ENCODE peak calls at places on chromosomes 12 and 14, in five cellular contexts. B, A, T, G and J are unnamed samples. For H3K4me1, the result is how much of the 10 kb centered on the place peaks cover.

GRCh38 chr14:94009767-94010166 is 12.7 kb downstream of the CCDC197 start:
- DNase-seq in T (no peak), B (peak), A (no peak), G (no peak), J (no peak)

GRCh38 chr14:76424359-76424758 is 48.4 kb downstream of the ESRRB start:
- DNase-seq in A (no peak), B (no peak), G (no peak), T (no peak), J (no peak)

GRCh38 chr12:124392271-124392990 is 97.5 kb downstream of the RFLNA start:
- DNase-seq in G (no peak), B (peak), A (peak), T (no peak), J (no peak)

GRCh38 chr12:67645126-67645525 is 3.4 kb upstream of the DYRK2 start:
- DNase-seq in A (no peak), B (no peak), G (no peak), T (peak), J (no peak)

GRCh38 chr12:90128526-90128925 is 419.9 kb upstream of the ATP2B1 start:
- DNase-seq in T (peak), A (no peak), B (no peak), G (no peak), J (no peak)

GRCh38 chr12:4607056-4607455 is 41.8 kb downstream of the AKAP3 start:
- DNase-seq in B (no peak), T (no peak), G (no peak), A (no peak), J (no peak)

GRCh38 chr12:49588761-49589516 is 16.5 kb downstream of the FAM186B start:
- DNase-seq in B (no peak), T (no peak), A (no peak), G (no peak), J (no peak)

GRCh38 chr12:29559194-29559593 is 61.7 kb upstream of the OVCH1 start:
- DNase-seq in T (no peak), B (no peak), G (no peak), A (no peak), J (no peak)

GRCh38 chr12:124434364-124434763 is 133.0 kb downstream of the NCOR2 start:
- DNase-seq in B (no peak), T (no peak), G (peak), A (no peak), J (no peak)

GRCh38 chr14:94051115-94051514 is 25.0 kb downstream of the OTUB2 start:
- DNase-seq in G (no peak), T (peak), A (peak), B (peak), J (no peak)

GRCh38 chr14:76786556-76786955 is 25.3 kb downstream of the VASH1 start:
- DNase-seq in B (no peak), T (no peak), G (no peak), A (no peak), J (no peak)

GRCh38 chr14:67746927-67747326 is 45.2 kb downstream of the RDH12 start:
- DNase-seq in A (no peak), B (no peak), G (no peak), T (no peak), J (no peak)

GRCh38 chr12:6165418-6165817 is 34.8 kb upstream of the CD9 start:
- DNase-seq in B (peak), G (no peak), T (peak), A (peak), J (no peak)

GRCh38 chr12:113171543-113171942 is 13.7 kb downstream of the DDX54 start:
- DNase-seq in B (no peak), G (no peak), A (no peak), T (no peak), J (no peak)

GRCh38 chr12:71075743-71076142 is 82.1 kb downstream of the TSPAN8 start:
- DNase-seq in T (no peak), G (no peak), B (no peak), A (no peak), J (no peak)

GRCh38 chr14:71594828-71595227 is 337.4 kb upstream of the RGS6 start:
- DNase-seq in B (peak), G (no peak), A (no peak), T (no peak), J (no peak)

GRCh38 chr12:124025661-124026060 is 52.6 kb downstream of the ZNF664 start:
- DNase-seq in B (no peak), A (no peak), G (no peak), T (no peak), J (no peak)

GRCh38 chr12:21972055-21972454 is 30.8 kb upstream of the ABCC9 start:
- DNase-seq in T (no peak), B (peak), A (no peak), G (no peak), J (no peak)

GRCh38 chr14:69266572-69267345 is 6.8 kb downstream of the GALNT16 start:
- DNase-seq in B (no peak), A (no peak), G (no peak), T (no peak), J (no peak)

GRCh38 chr12:117803013-117803412 is 165.8 kb downstream of the KSR2 start:
- DNase-seq in T (no peak), G (no peak), A (no peak), B (no peak), J (no peak)

GRCh38 chr14:52759145-52759544 is 29.2 kb downstream of the STYX start:
- DNase-seq in T (no peak), B (no peak), A (no peak), G (no peak), J (no peak)

GRCh38 chr12:101172316-101172715 is 37.7 kb downstream of the SLC5A8 start:
- DNase-seq in G (peak), A (no peak), B (peak), T (peak), J (peak)

GRCh38 chr12:20369164-20370000 is 1.0 kb downstream of the PDE3A start:
- DNase-seq in T (peak), B (peak), G (peak), A (peak), J (peak)
- H3K4me3 ChIP-seq in T (peak), B (peak), G (peak), A (peak), J (peak)

GRCh38 chr14:33938131-33938949 is 12.5 kb downstream of the EGLN3 start:
- DNase-seq in B (no peak), T (peak), G (no peak), A (peak), J (no peak)
- H3K14ac ChIP-seq in B (no peak), T (no peak), G (no peak), A (no peak), J (no peak)

DNA sequence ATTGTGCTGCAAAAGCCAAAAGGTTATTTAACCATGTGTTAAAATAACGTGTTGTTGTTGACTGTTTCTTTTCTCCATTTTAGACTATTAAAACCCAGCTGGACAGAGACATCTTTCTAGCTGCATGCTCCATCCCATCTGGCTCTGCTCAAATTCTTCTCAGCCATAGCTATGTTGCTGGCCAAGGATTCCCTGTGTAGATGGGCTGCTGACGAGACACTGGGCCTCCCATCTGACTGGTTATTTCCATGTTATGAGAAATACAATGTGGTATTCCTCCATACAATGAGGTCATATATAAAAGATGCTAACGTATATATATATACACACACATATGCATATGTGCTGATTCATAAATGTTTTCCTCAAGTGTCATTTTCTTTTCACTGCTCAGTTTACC is 30.1 kb downstream of the MED13L start:
- DNase-seq in B (peak), A (peak), T (no peak), G (no peak), J (no peak)
- H3K4me1 ChIP-seq in B (under half), A (under half), T (under half), G (under half), J (under half)

DNA sequence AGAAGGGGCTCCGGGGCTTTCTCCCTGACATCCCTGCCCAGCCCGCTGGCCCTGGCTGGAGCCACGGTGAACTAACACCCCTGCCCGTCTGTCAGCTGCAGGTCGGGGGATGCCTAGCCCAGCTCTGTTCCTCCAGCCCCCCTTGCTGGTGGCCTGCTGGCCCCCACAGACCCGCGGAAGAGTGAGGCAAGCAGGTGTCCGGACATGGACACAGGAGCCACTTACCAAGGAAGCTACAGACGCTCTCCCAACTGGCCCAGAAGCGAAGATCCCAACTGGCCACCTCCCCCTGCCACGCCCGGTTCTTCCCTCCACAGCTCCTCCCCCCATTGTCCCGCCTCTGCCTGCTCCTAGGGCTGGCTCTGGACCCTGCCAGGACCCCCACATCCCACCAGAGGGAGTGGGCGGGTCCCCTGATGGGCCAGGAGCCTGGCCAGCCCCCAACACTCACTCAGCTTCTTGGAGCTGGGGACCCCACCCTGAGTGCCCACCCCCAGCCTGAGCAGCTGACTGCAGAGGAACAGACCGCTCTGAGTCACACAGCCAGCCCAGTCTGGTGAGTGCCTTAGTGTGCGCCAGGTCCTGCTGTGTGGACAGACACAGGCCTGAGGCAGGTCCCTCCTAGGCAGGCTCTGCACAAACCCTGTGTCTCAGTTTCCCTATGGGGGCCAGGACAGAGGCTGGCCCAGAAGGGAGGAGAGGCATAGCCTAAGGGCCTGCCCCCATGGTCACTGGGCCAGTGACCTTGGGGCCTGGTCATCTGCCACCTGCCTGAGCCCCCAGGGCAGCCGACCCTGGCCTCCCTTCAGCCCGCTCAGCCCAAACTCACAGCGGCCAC is 7.7 kb downstream of the AHNAK2 start:
- DNase-seq in T (peak), A (peak), G (no peak), B (peak), J (no peak)
- H3K4me3 ChIP-seq in T (no peak), A (peak), G (no peak), B (no peak), J (no peak)

GRCh38 chr12:1525858-1526257 is 68.5 kb downstream of the FBXL14 start:
- DNase-seq in G (no peak), A (no peak), B (no peak), T (no peak), J (no peak)

GRCh38 chr12:1519642-1520041 is 74.7 kb downstream of the FBXL14 start:
- DNase-seq in B (no peak), G (no peak), A (no peak), T (no peak), J (no peak)

GRCh38 chr12:1523046-1523445 is 71.3 kb downstream of the FBXL14 start:
- DNase-seq in B (no peak), G (no peak), A (no peak), T (no peak), J (no peak)

GRCh38 chr12:1527789-1528188 is 66.6 kb downstream of the FBXL14 start:
- DNase-seq in T (no peak), A (peak), B (peak), G (no peak), J (no peak)

DNA sequence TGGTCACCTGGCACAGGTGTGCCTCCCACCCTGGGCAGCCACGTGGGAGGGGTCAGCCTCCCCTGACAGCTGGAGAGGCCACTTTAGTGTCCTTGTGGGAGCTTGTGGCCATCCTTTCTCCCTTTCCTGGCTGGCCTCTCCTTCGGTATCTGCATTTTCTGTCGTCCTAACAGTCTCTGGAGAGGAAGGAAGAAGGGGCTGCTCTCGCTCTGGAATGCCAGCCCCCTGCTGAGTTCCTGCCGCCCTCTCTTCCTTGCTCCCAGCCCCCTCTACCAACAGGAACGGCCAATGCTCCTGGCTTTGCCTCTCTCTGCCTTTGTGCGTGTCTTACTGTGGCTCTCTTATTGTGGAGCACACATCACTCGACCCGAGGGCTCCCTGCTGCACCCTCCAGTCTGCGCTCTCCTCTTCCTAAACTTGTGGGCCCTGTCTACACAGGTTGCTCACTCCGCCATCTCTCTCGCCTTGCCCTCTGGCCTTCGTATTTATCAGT is 70.8 kb downstream of the FBXL14 start:
- DNase-seq in G (peak), B (no peak), T (no peak), A (no peak), J (no peak)
- H3K14ac ChIP-seq in G (no peak), B (no peak), T (no peak), A (no peak), J (no peak)